ENCODE peak calls at places on chromosomes 4 and X, in seven cellular contexts. M is astrocyte of the spinal cord, E is GM23338, K is Panc1, X is tibial nerve, Y is lower leg skin, L is psoas muscle. O is an unnamed sample.

GRCh38 chr4:15694431-15694830 is 8.4 kb upstream of the BST1 start:
- DNase-seq in M (peak), E (no peak), K (no peak), X (no peak), Y (no peak), L (no peak), O (no peak)

GRCh38 chr4:84578540-84579409 is 4.2 kb upstream of the CDS1 start:
- DNase-seq in M (peak), E (peak), K (peak), X (peak), Y (no peak), L (no peak), O (peak)

GRCh38 chrX:110402091-110402854 is 43.6 kb downstream of the RTL9 start:
- DNase-seq in M (peak), E (peak), K (no peak), X (peak), Y (peak), L (peak), O (no peak)

GRCh38 chrX:109600114-109600710 is 24.8 kb downstream of the KCNE5 start:
- DNase-seq in M (peak), E (peak), K (no peak), X (no peak), Y (no peak), L (peak), O (no peak)

GRCh38 chr4:166432842-166433241 is 559.8 kb downstream of the TLL1 start:
- DNase-seq in M (no peak), E (no peak), K (no peak), X (no peak), Y (no peak), L (no peak), O (no peak)

GRCh38 chr4:100362363-100362762 is 155.5 kb downstream of the EMCN start:
- DNase-seq in M (no peak), E (no peak), K (no peak), X (no peak), Y (no peak), L (no peak), O (no peak)

GRCh38 chr4:85783483-85783882 is 308.5 kb downstream of the ARHGAP24 start:
- DNase-seq in M (peak), E (no peak), K (no peak), X (no peak), Y (no peak), L (no peak), O (peak)

GRCh38 chr4:105686571-105686970 is 21.9 kb downstream of the INTS12 start:
- DNase-seq in M (no peak), E (no peak), K (no peak), X (no peak), Y (no peak), L (no peak), O (no peak)

GRCh38 chrX:135931644-135932487 is 38.4 kb downstream of the SAGE1 start:
- DNase-seq in M (peak), E (peak), K (peak), X (peak), Y (no peak), L (peak), O (peak)

GRCh38 chr4:115489284-115489683 is 375.9 kb upstream of the NDST4 start:
- DNase-seq in M (no peak), E (no peak), K (no peak), X (no peak), Y (no peak), L (no peak), O (peak)

GRCh38 chrX:112877771-112878173 is 37.1 kb upstream of the AMOT start:
- DNase-seq in M (no peak), E (no peak), K (no peak), X (no peak), Y (no peak), L (no peak), O (peak)

GRCh38 chr4:122874194-122874593 is 47.6 kb downstream of the FGF2 start:
- DNase-seq in M (peak), E (no peak), K (no peak), X (no peak), Y (no peak), L (no peak), O (no peak)

GRCh38 chr4:38284294-38285045 is 324.3 kb downstream of the PTTG2 start:
- DNase-seq in M (no peak), E (no peak), K (no peak), X (no peak), Y (no peak), L (no peak), O (no peak)

GRCh38 chr4:106034205-106034604 is 138.9 kb downstream of the NPNT start:
- DNase-seq in M (peak), E (no peak), K (no peak), X (no peak), Y (no peak), L (no peak), O (no peak)

GRCh38 chr4:128565565-128566186 is 243.8 kb upstream of the JADE1 start:
- DNase-seq in M (no peak), E (peak), K (no peak), X (no peak), Y (no peak), L (peak), O (peak)

GRCh38 chr4:27084685-27085356 is 224.2 kb downstream of the STIM2 start:
- DNase-seq in M (peak), E (peak), K (no peak), X (no peak), Y (peak), L (no peak), O (no peak)

GRCh38 chr4:55675196-55675793 is 39.2 kb upstream of the NMU start:
- DNase-seq in M (no peak), E (no peak), K (no peak), X (no peak), Y (no peak), L (no peak), O (no peak)

GRCh38 chrX:124346064-124346876 is at the start of gene SH2D1A:
- DNase-seq in M (no peak), E (no peak), K (no peak), X (no peak), Y (no peak), L (no peak), O (no peak)

GRCh38 chr4:37723067-37723466 is 36.9 kb upstream of the RELL1 start:
- DNase-seq in M (no peak), E (no peak), K (no peak), X (no peak), Y (no peak), L (no peak), O (no peak)

GRCh38 chr4:38114435-38114834 is 154.2 kb downstream of the PTTG2 start:
- DNase-seq in M (no peak), E (peak), K (no peak), X (no peak), Y (peak), L (no peak), O (no peak)

GRCh38 chr4:40395908-40396806 is 61.0 kb downstream of the CHRNA9 start:
- DNase-seq in M (peak), E (peak), K (no peak), X (peak), Y (peak), L (peak), O (no peak)

GRCh38 chrX:55011294-55011693 is 11.1 kb downstream of the APEX2 start:
- DNase-seq in M (no peak), E (no peak), K (no peak), X (no peak), Y (no peak), L (no peak), O (no peak)

GRCh38 chr4:145178740-145179139 is 1.6 kb downstream of the OTUD4 start:
- DNase-seq in M (no peak), E (no peak), K (no peak), X (no peak), Y (no peak), L (no peak), O (peak)

GRCh38 chr4:116001291-116001690 is 887.9 kb upstream of the NDST4 start:
- DNase-seq in M (no peak), E (no peak), K (no peak), X (no peak), Y (no peak), L (no peak), O (no peak)

GRCh38 chrX:110397353-110397752 is 38.7 kb downstream of the RTL9 start:
- DNase-seq in M (no peak), E (no peak), K (no peak), X (no peak), Y (no peak), L (no peak), O (no peak)

GRCh38 chr4:90951037-90951436 is 823.8 kb downstream of the CCSER1 start:
- DNase-seq in M (peak), E (peak), K (peak), X (no peak), Y (no peak), L (no peak), O (no peak)

GRCh38 chrX:38052096-38052495 is 45.7 kb downstream of the SYTL5 start:
- DNase-seq in M (peak), E (no peak), K (no peak), X (no peak), Y (no peak), L (no peak), O (no peak)

GRCh38 chr4:169009281-169010124 is 552 bp downstream of the CBR4 start:
- DNase-seq in M (peak), E (peak), K (no peak), X (peak), Y (peak), L (peak), O (peak)

GRCh38 chrX:154748712-154749339 is 2.1 kb downstream of the GAB3 start:
- DNase-seq in M (peak), E (peak), K (no peak), X (peak), Y (peak), L (no peak), O (peak)
- H3K4me3 ChIP-seq in M (no peak), E (no peak), K (peak), X (no peak), Y (no peak), L (peak), O (no peak)

GRCh38 chrX:84501798-84502628 is at the start of gene HDX:
- DNase-seq in M (peak), E (peak), K (peak), X (peak), Y (peak), L (peak), O (peak)
- TF ChIP-seq CTCF in M (no peak), E (no peak), K (no peak), X (no peak), Y (no peak), L (no peak), O (no peak)

GRCh38 chrX:129721870-129722269 is 16.9 kb upstream of the XPNPEP2 start:
- DNase-seq in M (no peak), E (no peak), K (no peak), X (no peak), Y (no peak), L (no peak), O (no peak)
- H3K4me3 ChIP-seq in M (no peak), E (no peak), K (no peak), X (no peak), Y (no peak), L (no peak), O (no peak)

DNA sequence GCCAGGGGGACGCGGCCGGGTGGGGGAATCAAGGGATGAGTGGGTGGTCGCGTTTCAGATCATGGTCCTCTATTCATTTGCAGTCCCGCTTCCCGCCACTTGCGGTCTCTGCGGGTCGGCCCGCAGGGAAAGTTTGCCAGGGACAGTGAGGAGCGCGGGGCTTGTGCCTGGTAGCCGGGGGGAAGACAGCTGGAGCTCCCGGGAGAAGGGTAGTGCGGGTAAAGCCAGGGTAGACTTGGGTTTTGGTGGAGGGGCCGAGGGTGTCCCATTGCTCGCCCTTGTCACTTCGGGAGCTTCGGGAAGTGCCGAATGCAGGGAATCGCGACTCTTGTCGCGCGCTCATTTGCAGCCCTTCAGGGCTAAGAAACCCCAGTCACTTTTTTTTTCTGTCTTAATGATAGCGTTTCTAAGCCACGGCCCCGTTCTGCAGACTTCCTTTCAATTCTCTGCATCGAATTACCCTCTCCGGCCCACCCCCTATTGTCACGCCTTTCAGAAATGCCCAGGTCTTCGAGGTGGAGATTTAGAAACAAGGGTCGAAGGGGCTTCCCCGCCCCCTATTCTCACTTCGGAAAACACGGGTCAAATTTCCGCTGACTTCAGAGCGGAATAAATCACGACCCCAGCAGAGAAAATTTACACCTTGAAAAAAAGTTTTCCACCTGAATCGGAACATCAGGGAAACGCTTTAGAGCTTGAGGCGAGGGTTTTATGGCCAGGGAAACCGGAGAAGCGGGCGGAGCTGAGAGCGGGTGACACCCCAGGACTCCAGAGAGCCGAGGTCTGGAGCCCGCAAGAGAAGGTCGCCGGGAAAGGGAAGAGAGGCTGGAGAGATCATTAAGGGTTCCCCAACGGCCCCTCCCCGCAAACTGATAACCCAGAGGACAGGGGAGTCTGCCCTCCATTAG is 1.4 kb downstream of the SHISA3 start:
- DNase-seq in M (peak), E (peak), K (no peak), X (peak), Y (no peak), L (peak), O (peak)
- TF ChIP-seq CTCF in M (no peak), E (no peak), K (no peak), X (no peak), Y (no peak), L (no peak), O (no peak)

GRCh38 chr4:101862595-101862994 is 72.1 kb downstream of the BANK1 start:
- DNase-seq in M (no peak), E (no peak), K (no peak), X (no peak), Y (no peak), L (no peak), O (no peak)
- H3K4me3 ChIP-seq in M (no peak), E (no peak), K (no peak), X (no peak), Y (no peak), L (no peak), O (no peak)